ENCODE peak calls at places on chromosomes 7 and 10, in five cellular contexts. N is GM23338, F is OCI-LY7, L is small intestine, Z is H1. K is an unnamed sample. For H3K4me1, the result is how much of the 10 kb centered on the place peaks cover.

GRCh38 chr10:109899578-109900355 is 23.5 kb downstream of the XPNPEP1 start:
- DNase-seq in N (no peak), F (no peak), L (no peak), Z (no peak), K (no peak)

GRCh38 chr10:125662616-125663015 is 20.3 kb downstream of the TEX36 start:
- DNase-seq in N (no peak), F (no peak), L (no peak), Z (no peak), K (no peak)

GRCh38 chr7:78769551-78770101 is 683.8 kb downstream of the MAGI2 start:
- DNase-seq in N (no peak), F (peak), L (no peak), Z (no peak), K (no peak)

GRCh38 chr10:15168781-15169554 is 475 bp upstream of the NMT2 start:
- DNase-seq in N (peak), F (peak), L (peak), Z (peak), K (peak)

GRCh38 chr10:77845455-77845850 is 81.1 kb downstream of the DLG5 start:
- DNase-seq in N (no peak), F (no peak), L (no peak), Z (no peak), K (no peak)

GRCh38 chr10:6272126-6272525 is 69.4 kb downstream of the PFKFB3 start:
- DNase-seq in N (no peak), F (no peak), L (no peak), Z (no peak), K (no peak)

GRCh38 chr7:100803398-100804161 is 23.7 kb downstream of the EPHB4 start:
- DNase-seq in N (peak), F (peak), L (peak), Z (no peak), K (no peak)

GRCh38 chr7:21077602-21078001 is 290.9 kb upstream of the SP8 start:
- DNase-seq in N (no peak), F (no peak), L (no peak), Z (no peak), K (no peak)

GRCh38 chr10:124611738-124612137 is 132.4 kb downstream of the FAM53B start:
- DNase-seq in N (no peak), F (no peak), L (peak), Z (no peak), K (no peak)

GRCh38 chr7:135188298-135188984 is 17.9 kb upstream of the CYREN start:
- DNase-seq in N (no peak), F (no peak), L (no peak), Z (no peak), K (no peak)

GRCh38 chr10:48465860-48466521 is 138.9 kb downstream of the ARHGAP22 start:
- DNase-seq in N (peak), F (no peak), L (no peak), Z (no peak), K (no peak)

GRCh38 chr10:111493024-111493625 is 416.3 kb downstream of the ADRA2A start:
- DNase-seq in N (no peak), F (no peak), L (no peak), Z (no peak), K (peak)

GRCh38 chr10:112793197-112793921 is 156.7 kb upstream of the TCF7L2 start:
- DNase-seq in N (no peak), F (no peak), L (peak), Z (no peak), K (no peak)

GRCh38 chr7:99089914-99090629 is 53.8 kb downstream of the SMURF1 start:
- DNase-seq in N (no peak), F (no peak), L (no peak), Z (no peak), K (no peak)

GRCh38 chr10:102241037-102241443 is 272 bp downstream of the PITX3 start:
- DNase-seq in N (no peak), F (no peak), L (no peak), Z (no peak), K (no peak)

GRCh38 chr7:111392294-111392693 is 170.0 kb downstream of the IMMP2L start:
- DNase-seq in N (no peak), F (no peak), L (no peak), Z (no peak), K (no peak)

GRCh38 chr7:42491106-42491505 is 254.1 kb upstream of the GLI3 start:
- DNase-seq in N (no peak), F (no peak), L (no peak), Z (no peak), K (no peak)

GRCh38 chr10:69914373-69915268 is 112.9 kb downstream of the COL13A1 start:
- DNase-seq in N (peak), F (peak), L (peak), Z (peak), K (no peak)

GRCh38 chr10:68275600-68276126 is 43.8 kb upstream of the ATOH7 start:
- DNase-seq in N (no peak), F (no peak), L (no peak), Z (no peak), K (no peak)
- H3K4me1 ChIP-seq in N (under half), F (under half), L (under half), Z (under half), K (under half)

GRCh38 chr10:96211775-96212174 is 59.6 kb downstream of the BLNK start:
- DNase-seq in N (no peak), F (no peak), L (no peak), Z (no peak), K (no peak)
- H3K4me1 ChIP-seq in N (under half), F (under half), L (under half), Z (under half), K (under half)

GRCh38 chr10:89332092-89332633 is 4.4 kb downstream of the IFIT3 start:
- DNase-seq in N (no peak), F (peak), L (peak), Z (no peak), K (no peak)
- H3K4me1 ChIP-seq in N (under half), F (under half), L (under half), Z (under half), K (half or more)

GRCh38 chr10:88980247-88980646 is 10.4 kb upstream of the FAS start:
- DNase-seq in N (no peak), F (no peak), L (no peak), Z (no peak), K (no peak)

GRCh38 chr10:88979603-88980002 is 11.0 kb upstream of the FAS start:
- DNase-seq in N (no peak), F (no peak), L (no peak), Z (no peak), K (no peak)

GRCh38 chr10:88980836-88981235 is 9.8 kb upstream of the FAS start:
- DNase-seq in N (no peak), F (no peak), L (no peak), Z (no peak), K (no peak)

GRCh38 chr10:88978463-88978862 is 12.1 kb upstream of the FAS start:
- DNase-seq in N (no peak), F (no peak), L (no peak), Z (no peak), K (no peak)

GRCh38 chr10:88979153-88979562 is 11.4 kb upstream of the FAS start:
- DNase-seq in N (no peak), F (no peak), L (no peak), Z (no peak), K (no peak)
- H3K4me1 ChIP-seq in N (under half), F (under half), L (under half), Z (under half), K (under half)

DNA sequence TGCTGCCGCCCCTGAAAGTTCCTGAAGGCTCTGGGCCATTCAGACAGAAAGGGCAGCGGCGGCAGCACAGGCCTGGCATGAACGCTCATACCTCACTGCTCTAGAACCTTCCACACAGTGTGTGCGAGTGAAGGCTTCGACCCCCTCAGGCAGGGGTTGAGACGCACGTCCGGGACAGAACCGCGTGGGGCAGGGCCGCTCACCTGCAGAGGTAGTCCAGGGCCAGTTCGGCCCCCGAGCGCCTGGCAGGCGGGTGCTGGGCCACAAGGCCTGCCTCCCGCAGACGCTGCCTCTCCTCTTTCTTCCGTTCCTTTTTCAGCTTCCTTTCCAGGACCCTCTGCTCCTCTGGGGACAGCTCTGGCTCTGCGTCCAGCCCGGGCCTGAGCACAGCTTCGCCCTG is 26.8 kb downstream of the CYP2W1 start:
- DNase-seq in N (no peak), F (no peak), L (no peak), Z (no peak), K (no peak)
- H3K4me1 ChIP-seq in N (under half), F (under half), L (under half), Z (under half), K (under half)

GRCh38 chr7:128408709-128409434 is 910 bp downstream of the IMPDH1 start:
- DNase-seq in N (peak), F (no peak), L (no peak), Z (no peak), K (no peak)
- H3K4me1 ChIP-seq in N (under half), F (under half), L (under half), Z (under half), K (half or more)

DNA sequence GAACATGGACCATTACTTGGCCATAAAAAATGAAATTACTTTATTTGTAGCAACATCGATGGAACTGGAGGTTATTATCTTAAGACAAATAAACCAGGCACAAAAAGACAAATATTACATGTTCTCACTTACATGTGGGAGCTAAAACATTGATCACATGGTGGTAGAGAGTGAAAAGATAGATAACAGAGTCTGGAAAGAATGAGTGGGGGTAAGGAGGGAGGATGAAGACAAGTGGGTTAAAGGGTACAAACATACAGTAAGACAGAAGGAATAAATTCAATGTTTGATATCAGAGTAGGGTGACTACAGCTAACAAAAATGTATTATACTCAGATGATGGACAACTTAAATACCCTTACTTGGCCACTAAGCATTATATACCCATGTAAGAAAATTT is 100.0 kb upstream of the WNT16 start:
- DNase-seq in N (no peak), F (no peak), L (no peak), Z (no peak), K (no peak)
- H3K4me1 ChIP-seq in N (under half), F (under half), L (under half), Z (under half), K (under half)

GRCh38 chr7:87806150-87806549 is 70.0 kb downstream of the SLC25A40 start:
- DNase-seq in N (no peak), F (no peak), L (no peak), Z (no peak), K (no peak)

GRCh38 chr7:87810130-87810529 is 66.0 kb downstream of the SLC25A40 start:
- DNase-seq in N (peak), F (no peak), L (no peak), Z (no peak), K (no peak)

GRCh38 chr7:87816389-87816788 is 59.8 kb downstream of the SLC25A40 start:
- DNase-seq in N (no peak), F (no peak), L (no peak), Z (no peak), K (no peak)

DNA sequence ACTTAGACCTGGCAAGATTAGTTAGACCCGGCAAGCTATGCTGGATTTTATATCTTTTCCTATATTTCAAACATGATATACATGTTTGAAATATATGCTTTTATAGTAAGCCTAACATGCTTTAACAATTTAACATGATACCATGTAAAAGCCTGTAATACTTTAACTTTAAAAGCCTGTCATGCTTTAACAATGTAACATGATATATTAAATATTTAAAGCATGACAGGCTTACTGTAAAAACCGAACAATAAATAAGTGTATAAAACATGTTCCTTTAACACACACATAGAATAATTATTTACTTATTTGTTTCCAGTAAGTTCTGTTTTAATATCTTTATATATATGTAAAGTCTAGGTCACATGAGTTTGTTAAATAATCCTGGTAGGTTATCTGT is 65.4 kb downstream of the SLC25A40 start:
- DNase-seq in N (no peak), F (no peak), L (no peak), Z (no peak), K (no peak)
- H3K4me1 ChIP-seq in N (under half), F (under half), L (under half), Z (under half), K (under half)

GRCh38 chr7:55099086-55099831 is 80.4 kb downstream of the EGFR start:
- DNase-seq in N (no peak), F (no peak), L (no peak), Z (no peak), K (no peak)

GRCh38 chr7:55094122-55094690 is 75.4 kb downstream of the EGFR start:
- DNase-seq in N (no peak), F (no peak), L (no peak), Z (no peak), K (no peak)

GRCh38 chr7:55095672-55096071 is 76.9 kb downstream of the EGFR start:
- DNase-seq in N (no peak), F (no peak), L (no peak), Z (no peak), K (no peak)

GRCh38 chr7:55093674-55094073 is 74.9 kb downstream of the EGFR start:
- DNase-seq in N (no peak), F (no peak), L (no peak), Z (no peak), K (no peak)

GRCh38 chr7:55096318-55096717 is 77.5 kb downstream of the EGFR start:
- DNase-seq in N (no peak), F (no peak), L (peak), Z (no peak), K (no peak)
- H3K4me1 ChIP-seq in N (under half), F (under half), L (under half), Z (under half), K (half or more)

K was measured in vagina.